ENCODE peak calls at places on chromosomes 4 and X, in five cellular contexts. One of them, this sample, is unnamed.

GRCh38 chrX:138756234-138756633 is 44.7 kb upstream of the FGF13 start:
- DNase-seq in brain microvascular endothelial cell: peak
- DNase-seq in left lung: peak
- DNase-seq in activated CD4-positive, CD25-positive, alpha-beta regulatory T cell treated with anti-CD3 and anti-CD28 coated beads, Interleukin-2, amount 50 U/mL, for 72 hours: no peak
- DNase-seq in SIG-M5: no peak
- DNase-seq in this sample: no peak

GRCh38 chrX:109776986-109777385 is 43.9 kb upstream of the ACSL4 start:
- DNase-seq in brain microvascular endothelial cell: no peak
- DNase-seq in SIG-M5: no peak
- DNase-seq in left lung: no peak
- DNase-seq in activated CD4-positive, CD25-positive, alpha-beta regulatory T cell treated with anti-CD3 and anti-CD28 coated beads, Interleukin-2, amount 50 U/mL, for 72 hours: no peak
- DNase-seq in this sample: no peak

GRCh38 chrX:153925739-153926593 is at the start of gene ARHGAP4:
- DNase-seq in brain microvascular endothelial cell: no peak
- DNase-seq in activated CD4-positive, CD25-positive, alpha-beta regulatory T cell treated with anti-CD3 and anti-CD28 coated beads, Interleukin-2, amount 50 U/mL, for 72 hours: peak
- DNase-seq in left lung: no peak
- DNase-seq in SIG-M5: no peak
- DNase-seq in this sample: no peak

GRCh38 chr4:65943076-65943475 is 272.8 kb upstream of the EPHA5 start:
- DNase-seq in SIG-M5: no peak
- DNase-seq in activated CD4-positive, CD25-positive, alpha-beta regulatory T cell treated with anti-CD3 and anti-CD28 coated beads, Interleukin-2, amount 50 U/mL, for 72 hours: no peak
- DNase-seq in brain microvascular endothelial cell: peak
- DNase-seq in left lung: no peak
- DNase-seq in this sample: no peak

GRCh38 chr4:156765277-156765676 is 206.3 kb downstream of the PDGFC start:
- DNase-seq in left lung: no peak
- DNase-seq in activated CD4-positive, CD25-positive, alpha-beta regulatory T cell treated with anti-CD3 and anti-CD28 coated beads, Interleukin-2, amount 50 U/mL, for 72 hours: no peak
- DNase-seq in brain microvascular endothelial cell: peak
- DNase-seq in SIG-M5: no peak
- DNase-seq in this sample: no peak

GRCh38 chr4:185524888-185525863 is 10.1 kb downstream of the PDLIM3 start:
- DNase-seq in brain microvascular endothelial cell: no peak
- DNase-seq in SIG-M5: no peak
- DNase-seq in left lung: no peak
- DNase-seq in activated CD4-positive, CD25-positive, alpha-beta regulatory T cell treated with anti-CD3 and anti-CD28 coated beads, Interleukin-2, amount 50 U/mL, for 72 hours: no peak
- DNase-seq in this sample: no peak

GRCh38 chrX:44974462-44974861 is 101.5 kb downstream of the KDM6A start:
- DNase-seq in left lung: no peak
- DNase-seq in SIG-M5: no peak
- DNase-seq in brain microvascular endothelial cell: peak
- DNase-seq in activated CD4-positive, CD25-positive, alpha-beta regulatory T cell treated with anti-CD3 and anti-CD28 coated beads, Interleukin-2, amount 50 U/mL, for 72 hours: no peak
- DNase-seq in this sample: no peak

GRCh38 chr4:125022855-125023501 is 291.8 kb upstream of the FAT4 start:
- DNase-seq in brain microvascular endothelial cell: no peak
- DNase-seq in SIG-M5: no peak
- DNase-seq in left lung: no peak
- DNase-seq in activated CD4-positive, CD25-positive, alpha-beta regulatory T cell treated with anti-CD3 and anti-CD28 coated beads, Interleukin-2, amount 50 U/mL, for 72 hours: no peak
- DNase-seq in this sample: no peak

GRCh38 chr4:1959104-1959384 is 49.7 kb downstream of the NELFA start:
- DNase-seq in SIG-M5: no peak
- DNase-seq in activated CD4-positive, CD25-positive, alpha-beta regulatory T cell treated with anti-CD3 and anti-CD28 coated beads, Interleukin-2, amount 50 U/mL, for 72 hours: no peak
- DNase-seq in brain microvascular endothelial cell: no peak
- DNase-seq in left lung: no peak
- DNase-seq in this sample: no peak

GRCh38 chr4:90099795-90100194 is 27.4 kb upstream of the CCSER1 start:
- DNase-seq in activated CD4-positive, CD25-positive, alpha-beta regulatory T cell treated with anti-CD3 and anti-CD28 coated beads, Interleukin-2, amount 50 U/mL, for 72 hours: no peak
- DNase-seq in left lung: no peak
- DNase-seq in SIG-M5: no peak
- DNase-seq in brain microvascular endothelial cell: no peak
- DNase-seq in this sample: no peak

GRCh38 chr4:151407466-151408379 is 1.3 kb upstream of the FHIP1A start:
- DNase-seq in left lung: peak
- DNase-seq in activated CD4-positive, CD25-positive, alpha-beta regulatory T cell treated with anti-CD3 and anti-CD28 coated beads, Interleukin-2, amount 50 U/mL, for 72 hours: peak
- DNase-seq in brain microvascular endothelial cell: no peak
- DNase-seq in SIG-M5: peak
- DNase-seq in this sample: peak

GRCh38 chr4:99221980-99222379 is 2.9 kb upstream of the ADH6 start:
- DNase-seq in brain microvascular endothelial cell: no peak
- DNase-seq in SIG-M5: no peak
- DNase-seq in left lung: no peak
- DNase-seq in activated CD4-positive, CD25-positive, alpha-beta regulatory T cell treated with anti-CD3 and anti-CD28 coated beads, Interleukin-2, amount 50 U/mL, for 72 hours: no peak
- DNase-seq in this sample: no peak

GRCh38 chr4:111994392-111994791 is 150.9 kb upstream of the FAM241A start:
- DNase-seq in brain microvascular endothelial cell: no peak
- DNase-seq in activated CD4-positive, CD25-positive, alpha-beta regulatory T cell treated with anti-CD3 and anti-CD28 coated beads, Interleukin-2, amount 50 U/mL, for 72 hours: no peak
- DNase-seq in left lung: no peak
- DNase-seq in SIG-M5: no peak
- DNase-seq in this sample: no peak

GRCh38 chrX:133606990-133607389 is 191.7 kb upstream of the GPC4 start:
- DNase-seq in SIG-M5: no peak
- DNase-seq in left lung: no peak
- DNase-seq in brain microvascular endothelial cell: no peak
- DNase-seq in activated CD4-positive, CD25-positive, alpha-beta regulatory T cell treated with anti-CD3 and anti-CD28 coated beads, Interleukin-2, amount 50 U/mL, for 72 hours: no peak
- DNase-seq in this sample: no peak

GRCh38 chr4:109803924-109804571 is 2.2 kb upstream of the CFI start:
- DNase-seq in activated CD4-positive, CD25-positive, alpha-beta regulatory T cell treated with anti-CD3 and anti-CD28 coated beads, Interleukin-2, amount 50 U/mL, for 72 hours: no peak
- DNase-seq in left lung: no peak
- DNase-seq in SIG-M5: no peak
- DNase-seq in brain microvascular endothelial cell: peak
- DNase-seq in this sample: no peak

GRCh38 chr4:19455196-19455595 is 796.5 kb upstream of the SLIT2 start:
- DNase-seq in SIG-M5: no peak
- DNase-seq in activated CD4-positive, CD25-positive, alpha-beta regulatory T cell treated with anti-CD3 and anti-CD28 coated beads, Interleukin-2, amount 50 U/mL, for 72 hours: no peak
- DNase-seq in brain microvascular endothelial cell: no peak
- DNase-seq in left lung: no peak
- DNase-seq in this sample: no peak

GRCh38 chr4:167943872-167944505 is 148.3 kb upstream of the ANXA10 start:
- DNase-seq in SIG-M5: no peak
- DNase-seq in activated CD4-positive, CD25-positive, alpha-beta regulatory T cell treated with anti-CD3 and anti-CD28 coated beads, Interleukin-2, amount 50 U/mL, for 72 hours: no peak
- DNase-seq in brain microvascular endothelial cell: no peak
- DNase-seq in left lung: no peak
- DNase-seq in this sample: no peak

GRCh38 chr4:166197166-166197565 is 324.1 kb downstream of the TLL1 start:
- DNase-seq in SIG-M5: no peak
- DNase-seq in activated CD4-positive, CD25-positive, alpha-beta regulatory T cell treated with anti-CD3 and anti-CD28 coated beads, Interleukin-2, amount 50 U/mL, for 72 hours: no peak
- DNase-seq in left lung: no peak
- DNase-seq in brain microvascular endothelial cell: no peak
- DNase-seq in this sample: no peak

GRCh38 chr4:106034751-106035150 is 139.5 kb downstream of the NPNT start:
- DNase-seq in activated CD4-positive, CD25-positive, alpha-beta regulatory T cell treated with anti-CD3 and anti-CD28 coated beads, Interleukin-2, amount 50 U/mL, for 72 hours: no peak
- DNase-seq in left lung: no peak
- DNase-seq in brain microvascular endothelial cell: no peak
- DNase-seq in SIG-M5: no peak
- DNase-seq in this sample: no peak

GRCh38 chr4:10196191-10196590 is 79.6 kb upstream of the WDR1 start:
- DNase-seq in left lung: no peak
- DNase-seq in SIG-M5: no peak
- DNase-seq in brain microvascular endothelial cell: no peak
- DNase-seq in activated CD4-positive, CD25-positive, alpha-beta regulatory T cell treated with anti-CD3 and anti-CD28 coated beads, Interleukin-2, amount 50 U/mL, for 72 hours: no peak
- DNase-seq in this sample: no peak

GRCh38 chr4:84971319-84971932 is 4.9 kb upstream of the WDFY3 start:
- DNase-seq in SIG-M5: no peak
- DNase-seq in left lung: no peak
- DNase-seq in activated CD4-positive, CD25-positive, alpha-beta regulatory T cell treated with anti-CD3 and anti-CD28 coated beads, Interleukin-2, amount 50 U/mL, for 72 hours: no peak
- DNase-seq in brain microvascular endothelial cell: no peak
- DNase-seq in this sample: peak

GRCh38 chr4:20684852-20685763 is 15.2 kb upstream of the PACRGL start:
- DNase-seq in SIG-M5: no peak
- DNase-seq in brain microvascular endothelial cell: no peak
- DNase-seq in activated CD4-positive, CD25-positive, alpha-beta regulatory T cell treated with anti-CD3 and anti-CD28 coated beads, Interleukin-2, amount 50 U/mL, for 72 hours: no peak
- DNase-seq in left lung: no peak
- DNase-seq in this sample: no peak

GRCh38 chr4:17115546-17115945 is 217.1 kb upstream of the LDB2 start:
- DNase-seq in brain microvascular endothelial cell: no peak
- DNase-seq in activated CD4-positive, CD25-positive, alpha-beta regulatory T cell treated with anti-CD3 and anti-CD28 coated beads, Interleukin-2, amount 50 U/mL, for 72 hours: no peak
- DNase-seq in SIG-M5: no peak
- DNase-seq in left lung: no peak
- DNase-seq in this sample: no peak

GRCh38 chr4:87399148-87399547 is 8.2 kb upstream of the HSD17B11 start:
- DNase-seq in SIG-M5: no peak
- DNase-seq in brain microvascular endothelial cell: no peak
- DNase-seq in activated CD4-positive, CD25-positive, alpha-beta regulatory T cell treated with anti-CD3 and anti-CD28 coated beads, Interleukin-2, amount 50 U/mL, for 72 hours: no peak
- DNase-seq in left lung: no peak
- DNase-seq in this sample: no peak

GRCh38 chr4:10619220-10619619 is 65.3 kb downstream of the CLNK start:
- DNase-seq in brain microvascular endothelial cell: peak
- DNase-seq in left lung: no peak
- DNase-seq in activated CD4-positive, CD25-positive, alpha-beta regulatory T cell treated with anti-CD3 and anti-CD28 coated beads, Interleukin-2, amount 50 U/mL, for 72 hours: no peak
- DNase-seq in SIG-M5: no peak
- DNase-seq in this sample: no peak

GRCh38 chrX:50430917-50431316 is 39.7 kb downstream of the DGKK start:
- DNase-seq in left lung: no peak
- DNase-seq in SIG-M5: no peak
- DNase-seq in activated CD4-positive, CD25-positive, alpha-beta regulatory T cell treated with anti-CD3 and anti-CD28 coated beads, Interleukin-2, amount 50 U/mL, for 72 hours: no peak
- DNase-seq in brain microvascular endothelial cell: no peak
- DNase-seq in this sample: no peak

GRCh38 chr4:114417214-114417613 is 181.4 kb upstream of the UGT8 start:
- DNase-seq in brain microvascular endothelial cell: no peak
- DNase-seq in left lung: no peak
- DNase-seq in SIG-M5: no peak
- DNase-seq in activated CD4-positive, CD25-positive, alpha-beta regulatory T cell treated with anti-CD3 and anti-CD28 coated beads, Interleukin-2, amount 50 U/mL, for 72 hours: no peak
- DNase-seq in this sample: no peak

GRCh38 chrX:71809886-71810285 is 46.7 kb downstream of the CXorf49B start:
- DNase-seq in left lung: no peak
- DNase-seq in SIG-M5: no peak
- DNase-seq in brain microvascular endothelial cell: no peak
- DNase-seq in activated CD4-positive, CD25-positive, alpha-beta regulatory T cell treated with anti-CD3 and anti-CD28 coated beads, Interleukin-2, amount 50 U/mL, for 72 hours: no peak
- DNase-seq in this sample: no peak

GRCh38 chr4:99510721-99511120 is at the start of gene C4orf17:
- DNase-seq in activated CD4-positive, CD25-positive, alpha-beta regulatory T cell treated with anti-CD3 and anti-CD28 coated beads, Interleukin-2, amount 50 U/mL, for 72 hours: no peak
- DNase-seq in brain microvascular endothelial cell: no peak
- DNase-seq in left lung: no peak
- DNase-seq in SIG-M5: no peak
- DNase-seq in this sample: no peak

GRCh38 chrX:14802943-14803710 is 69.7 kb downstream of the FANCB start:
- DNase-seq in SIG-M5: no peak
- DNase-seq in activated CD4-positive, CD25-positive, alpha-beta regulatory T cell treated with anti-CD3 and anti-CD28 coated beads, Interleukin-2, amount 50 U/mL, for 72 hours: no peak
- DNase-seq in brain microvascular endothelial cell: no peak
- DNase-seq in left lung: no peak
- DNase-seq in this sample: no peak

GRCh38 chr4:17670423-17670822 is 56.0 kb downstream of the MED28 start:
- DNase-seq in SIG-M5: no peak
- DNase-seq in activated CD4-positive, CD25-positive, alpha-beta regulatory T cell treated with anti-CD3 and anti-CD28 coated beads, Interleukin-2, amount 50 U/mL, for 72 hours: no peak
- DNase-seq in brain microvascular endothelial cell: no peak
- DNase-seq in left lung: no peak
- DNase-seq in this sample: no peak

GRCh38 chr4:126513596-126513995 is 1119.2 kb upstream of the INTU start:
- DNase-seq in SIG-M5: no peak
- DNase-seq in brain microvascular endothelial cell: no peak
- DNase-seq in left lung: no peak
- DNase-seq in activated CD4-positive, CD25-positive, alpha-beta regulatory T cell treated with anti-CD3 and anti-CD28 coated beads, Interleukin-2, amount 50 U/mL, for 72 hours: no peak
- DNase-seq in this sample: no peak

GRCh38 chr4:74615411-74615810 is 170.5 kb downstream of the AREG start:
- DNase-seq in SIG-M5: no peak
- DNase-seq in activated CD4-positive, CD25-positive, alpha-beta regulatory T cell treated with anti-CD3 and anti-CD28 coated beads, Interleukin-2, amount 50 U/mL, for 72 hours: no peak
- DNase-seq in left lung: no peak
- DNase-seq in brain microvascular endothelial cell: no peak
- DNase-seq in this sample: no peak

GRCh38 chr4:62706423-62706822 is 1506.3 kb downstream of the ADGRL3 start:
- DNase-seq in activated CD4-positive, CD25-positive, alpha-beta regulatory T cell treated with anti-CD3 and anti-CD28 coated beads, Interleukin-2, amount 50 U/mL, for 72 hours: no peak
- DNase-seq in SIG-M5: no peak
- DNase-seq in brain microvascular endothelial cell: no peak
- DNase-seq in left lung: no peak
- DNase-seq in this sample: no peak

GRCh38 chrX:72545990-72546389 is 26.7 kb downstream of the HDAC8 start:
- DNase-seq in activated CD4-positive, CD25-positive, alpha-beta regulatory T cell treated with anti-CD3 and anti-CD28 coated beads, Interleukin-2, amount 50 U/mL, for 72 hours: no peak
- DNase-seq in brain microvascular endothelial cell: peak
- DNase-seq in SIG-M5: no peak
- DNase-seq in left lung: no peak
- DNase-seq in this sample: no peak

This sample was measured in frontal cortex.